ENCODE peak calls at places on chromosome 20, in ten cellular contexts. T is ACHN; L is GF-D8; J is lower leg skin; G is PC-9; V is activated naive CD8-positive, alpha-beta T cell treated with anti-CD3 and anti-CD28 coated beads, Interleukin-2, amount 50 U/mL, for 24 hours; P is H1; S is effector memory CD8-positive, alpha-beta T cell; D is uterus; O is HFFc6. N is an unnamed sample.

GRCh38 chr20:49480236-49480635 is 2.2 kb downstream of the KCNB1 start:
- DNase-seq in J (no peak), V (no peak), O (no peak), P (no peak), D (no peak), S (no peak), L (no peak), T (no peak), G (no peak), N (no peak)

GRCh38 chr20:54062812-54063280 is 7.5 kb downstream of the BCAS1 start:
- DNase-seq in D (no peak), L (no peak), V (no peak), T (peak), J (no peak), O (peak), G (peak), S (no peak), P (no peak), N (peak)

GRCh38 chr20:60237981-60238380 is 279.8 kb downstream of the CDH26 start:
- DNase-seq in J (peak), V (no peak), D (no peak), S (no peak), G (no peak), T (no peak), P (no peak), L (peak), O (no peak), N (no peak)

GRCh38 chr20:40506567-40506966 is 182.5 kb downstream of the MAFB start:
- DNase-seq in O (no peak), G (peak), D (peak), P (no peak), S (no peak), L (peak), V (peak), J (peak), T (peak), N (peak)

GRCh38 chr20:15475483-15475882 is 1097.8 kb downstream of the KIF16B start:
- DNase-seq in J (no peak), S (no peak), L (no peak), V (no peak), D (no peak), T (no peak), P (no peak), G (no peak), O (no peak), N (peak)

GRCh38 chr20:22182148-22182547 is 402.2 kb downstream of the FOXA2 start:
- DNase-seq in D (no peak), P (no peak), T (no peak), V (no peak), L (no peak), O (no peak), J (no peak), G (no peak), S (no peak), N (no peak)

GRCh38 chr20:42875581-42875980 is 314.1 kb downstream of the PTPRT start:
- DNase-seq in D (no peak), T (no peak), L (no peak), V (no peak), J (no peak), P (no peak), S (no peak), O (no peak), G (no peak), N (no peak)

GRCh38 chr20:10747019-10747418 is 73.2 kb upstream of the JAG1 start:
- DNase-seq in G (no peak), J (no peak), L (no peak), T (no peak), P (no peak), O (no peak), S (no peak), D (no peak), V (no peak), N (no peak)

GRCh38 chr20:48639899-48640298 is 187.9 kb downstream of the PREX1 start:
- DNase-seq in D (no peak), L (no peak), O (no peak), P (no peak), V (no peak), T (no peak), G (no peak), S (no peak), J (no peak), N (no peak)

GRCh38 chr20:49825521-49826033 is 12.9 kb downstream of the SLC9A8 start:
- DNase-seq in J (no peak), T (no peak), L (no peak), G (peak), O (no peak), V (no peak), S (no peak), D (no peak), P (no peak), N (no peak)

GRCh38 chr20:62946918-62947317 is 5.6 kb upstream of the SLC17A9 start:
- DNase-seq in J (no peak), O (no peak), T (no peak), V (no peak), D (no peak), P (no peak), L (no peak), G (no peak), S (no peak), N (no peak)